ENCODE peak calls at places on chromosomes 3 and 15, in eight cellular contexts. M is KBM-7, A is GM04504, G is NT2/D1, X is T-helper 1 cell, F is NCI-H1417, Q is Daoy, N is RWPE2. K is an unnamed sample.

GRCh38 chr3:123935830-123936229 is 25.2 kb downstream of the CCDC14 start:
- DNase-seq in M (no peak), A (no peak), G (no peak), X (no peak), F (no peak), Q (no peak), N (no peak), K (no peak)

GRCh38 chr15:67850995-67851535 is 11.2 kb upstream of the RNU6-1 start:
- DNase-seq in M (peak), A (no peak), G (no peak), X (no peak), F (no peak), Q (peak), N (peak), K (no peak)

GRCh38 chr3:139797724-139798343 is 120.1 kb upstream of the NMNAT3 start:
- DNase-seq in M (peak), A (peak), G (peak), X (no peak), F (no peak), Q (peak), N (no peak), K (no peak)

GRCh38 chr3:121951291-121951690 is 57.1 kb downstream of the SLC15A2 start:
- DNase-seq in M (no peak), A (no peak), G (no peak), X (no peak), F (no peak), Q (no peak), N (no peak), K (no peak)

GRCh38 chr15:47484119-47484518 is 233.2 kb upstream of the SEMA6D start:
- DNase-seq in M (peak), A (no peak), G (no peak), X (no peak), F (peak), Q (no peak), N (no peak), K (peak)

GRCh38 chr15:52331490-52332240 is 36.1 kb upstream of the MYO5C start:
- DNase-seq in M (peak), A (no peak), G (no peak), X (peak), F (peak), Q (peak), N (no peak), K (no peak)

GRCh38 chr15:73882761-73883419 is 9.5 kb downstream of the TBC1D21 start:
- DNase-seq in M (no peak), A (no peak), G (no peak), X (no peak), F (no peak), Q (no peak), N (peak), K (no peak)

GRCh38 chr15:99114511-99115299 is 9.8 kb downstream of the SYNM start:
- DNase-seq in M (no peak), A (no peak), G (no peak), X (no peak), F (no peak), Q (no peak), N (no peak), K (no peak)

GRCh38 chr15:81176291-81176893 is 20.3 kb upstream of the IL16 start:
- DNase-seq in M (no peak), A (no peak), G (no peak), X (no peak), F (no peak), Q (no peak), N (no peak), K (no peak)

K was measured in iPS DF 19.7.